ENCODE peak calls at places on chromosome 19, in six cellular contexts. C is brain microvascular endothelial cell; K is heart right ventricle; W is dorsolateral prefrontal cortex; S is OCI-LY7; Z is CD4-positive, alpha-beta T cell. I is an unnamed sample.

GRCh38 chr19:15426485-15427349 is 7.9 kb upstream of the AKAP8L start:
- DNase-seq in C (no peak), K (no peak), W (no peak), S (no peak), Z (no peak), I (no peak)

GRCh38 chr19:6423499-6424189 is 967 bp downstream of the KHSRP start:
- DNase-seq in C (peak; percentile 33), K (no peak), W (no peak), S (peak; percentile 41), Z (no peak), I (no peak)

GRCh38 chr19:48962029-48962848 is 2.9 kb upstream of the FTL start:
- DNase-seq in C (no peak), K (peak; percentile 59), W (no peak), S (peak; percentile 83), Z (peak; percentile 38), I (no peak)

GRCh38 chr19:55376381-55376933 is at the start of gene TMEM190:
- DNase-seq in C (no peak), K (no peak), W (no peak), S (no peak), Z (no peak), I (no peak)

GRCh38 chr19:40348961-40349507 is 539 bp downstream of the PLD3 start:
- DNase-seq in C (peak; percentile 25), K (peak; percentile 18), W (no peak), S (peak; percentile 25), Z (no peak), I (no peak)

GRCh38 chr19:58558066-58558622 is at the start of gene UBE2M:
- DNase-seq in C (no peak), K (peak; percentile 62), W (no peak), S (peak; percentile 57), Z (peak; percentile 55), I (no peak)

GRCh38 chr19:33800012-33800680 is 3.5 kb downstream of the KCTD15 start:
- DNase-seq in C (no peak), K (no peak), W (no peak), S (no peak), Z (no peak), I (no peak)

GRCh38 chr19:3785938-3786824 is at the start of gene MATK:
- DNase-seq in C (no peak), K (no peak), W (no peak), S (no peak), Z (no peak), I (no peak)

GRCh38 chr19:13953021-13953531 is 767 bp downstream of the DCAF15 start:
- DNase-seq in C (no peak), K (peak; percentile 45), W (no peak), S (peak; percentile 23), Z (no peak), I (no peak)

GRCh38 chr19:16581971-16582343 is 9.7 kb upstream of the SLC35E1 start:
- DNase-seq in C (no peak), K (no peak), W (no peak), S (no peak), Z (no peak), I (no peak)

GRCh38 chr19:33622505-33622808 is 704 bp downstream of the CHST8 start:
- DNase-seq in C (no peak), K (no peak), W (no peak), S (no peak), Z (no peak), I (no peak)

GRCh38 chr19:3984584-3984907 is 717 bp downstream of the EEF2 start:
- DNase-seq in C (no peak), K (no peak), W (no peak), S (peak; percentile 33), Z (no peak), I (no peak)

DNA sequence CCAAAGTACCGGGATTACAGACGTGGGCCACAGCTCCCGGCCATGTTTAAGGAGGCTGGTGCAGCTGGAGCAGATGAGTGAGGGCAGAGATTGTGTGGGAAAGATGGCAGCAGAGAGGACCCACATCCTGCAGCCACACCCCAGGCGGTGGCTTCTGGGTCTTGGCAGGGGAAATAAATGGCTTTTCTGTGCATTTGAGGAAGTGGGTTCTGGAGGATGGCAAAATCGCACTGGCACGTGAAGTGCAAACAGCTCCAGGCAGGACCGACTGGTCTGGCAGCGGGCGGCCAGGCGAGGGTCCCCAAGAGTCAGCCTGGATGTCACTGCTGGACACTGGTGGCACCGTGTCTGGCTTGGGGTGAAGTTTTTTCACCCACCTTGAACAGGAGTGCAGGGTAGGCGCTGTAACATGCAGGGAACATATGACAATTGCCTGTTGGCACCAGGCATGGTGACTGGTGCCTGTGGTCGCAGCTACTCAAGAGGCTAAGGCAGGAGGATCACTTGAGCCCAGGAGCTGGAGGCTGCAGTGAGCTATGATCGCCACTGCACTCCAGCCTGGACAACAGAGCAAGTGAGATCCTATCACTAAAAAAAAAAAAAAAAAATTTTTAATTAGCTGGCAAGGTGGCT is 8.4 kb downstream of the B3GNT3 start:
- DNase-seq in C (no peak), K (no peak), W (no peak), S (no peak), Z (peak; percentile 34), I (no peak)
- H3K27ac ChIP-seq in C (no peak overlapping the region), K (no peak overlapping the region), W (no peak overlapping the region), S (no peak overlapping the region), Z (no peak overlapping the region), I (no peak overlapping the region)

GRCh38 chr19:1417145-1417544 is 9.8 kb downstream of the DAZAP1 start:
- DNase-seq in C (peak; percentile 68), K (no peak), W (no peak), S (no peak), Z (no peak), I (no peak)
- H3K27ac ChIP-seq in C (peak overlapping the region; percentile 90), K (peak overlapping the region; percentile 66), W (peak overlapping the region; percentile 91), S (no peak overlapping the region), Z (no peak overlapping the region), I (peak overlapping the region; percentile 68)

GRCh38 chr19:47187797-47188196 is 43.2 kb downstream of the BBC3 start:
- DNase-seq in C (no peak), K (no peak), W (no peak), S (no peak), Z (no peak), I (no peak)
- H3K27ac ChIP-seq in C (no peak overlapping the region), K (no peak overlapping the region), W (no peak overlapping the region), S (no peak overlapping the region), Z (peak overlapping the region; percentile 84), I (no peak overlapping the region)

GRCh38 chr19:5254543-5254942 is 86.1 kb downstream of the PTPRS start:
- DNase-seq in C (no peak), K (no peak), W (no peak), S (no peak), Z (no peak), I (no peak)

GRCh38 chr19:5251096-5252065 is 89.2 kb downstream of the PTPRS start:
- DNase-seq in C (no peak), K (no peak), W (no peak), S (no peak), Z (no peak), I (no peak)

GRCh38 chr19:5255602-5256231 is 84.9 kb downstream of the PTPRS start:
- DNase-seq in C (no peak), K (no peak), W (no peak), S (no peak), Z (no peak), I (no peak)

GRCh38 chr19:5254944-5255343 is 85.7 kb downstream of the PTPRS start:
- DNase-seq in C (no peak), K (no peak), W (no peak), S (no peak), Z (no peak), I (no peak)

DNA sequence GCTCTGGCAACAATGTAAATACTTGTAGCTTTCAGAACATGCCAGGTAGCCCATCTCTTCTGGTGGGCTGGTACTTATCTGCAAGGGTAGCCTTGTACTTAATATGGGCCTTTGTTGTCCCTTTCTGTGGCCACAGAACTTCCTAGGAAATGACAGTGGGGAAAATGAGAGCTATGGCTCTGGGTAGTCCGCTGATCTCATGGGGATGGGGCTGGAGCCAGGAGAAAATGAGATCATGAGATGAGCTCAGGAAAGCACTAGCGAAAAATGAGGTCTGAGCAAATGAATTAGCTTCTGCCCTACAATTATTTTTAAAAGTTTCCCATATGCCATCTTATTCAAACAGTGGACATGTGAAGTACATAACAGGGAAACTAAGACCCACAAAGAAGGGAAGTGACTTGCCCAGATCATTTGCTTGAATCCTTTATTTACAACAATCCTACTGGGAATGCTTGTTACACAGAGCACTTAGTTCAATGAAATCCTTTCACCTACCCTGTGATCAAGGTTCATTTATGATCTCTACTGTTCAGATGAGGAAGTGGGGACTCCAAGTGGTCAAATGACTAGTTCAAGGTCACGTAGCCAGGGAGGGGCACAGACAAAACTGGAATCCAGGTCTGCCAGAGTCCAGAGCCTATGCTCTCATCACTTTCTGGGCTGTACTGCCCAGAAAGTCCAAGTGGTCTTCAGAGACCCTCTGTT is 87.1 kb downstream of the PTPRS start:
- DNase-seq in C (peak; percentile 9), K (no peak), W (no peak), S (no peak), Z (no peak), I (no peak)
- H3K27ac ChIP-seq in C (no peak overlapping the region), K (no peak overlapping the region), W (peak overlapping the region; percentile 26), S (no peak overlapping the region), Z (no peak overlapping the region), I (no peak overlapping the region)

DNA sequence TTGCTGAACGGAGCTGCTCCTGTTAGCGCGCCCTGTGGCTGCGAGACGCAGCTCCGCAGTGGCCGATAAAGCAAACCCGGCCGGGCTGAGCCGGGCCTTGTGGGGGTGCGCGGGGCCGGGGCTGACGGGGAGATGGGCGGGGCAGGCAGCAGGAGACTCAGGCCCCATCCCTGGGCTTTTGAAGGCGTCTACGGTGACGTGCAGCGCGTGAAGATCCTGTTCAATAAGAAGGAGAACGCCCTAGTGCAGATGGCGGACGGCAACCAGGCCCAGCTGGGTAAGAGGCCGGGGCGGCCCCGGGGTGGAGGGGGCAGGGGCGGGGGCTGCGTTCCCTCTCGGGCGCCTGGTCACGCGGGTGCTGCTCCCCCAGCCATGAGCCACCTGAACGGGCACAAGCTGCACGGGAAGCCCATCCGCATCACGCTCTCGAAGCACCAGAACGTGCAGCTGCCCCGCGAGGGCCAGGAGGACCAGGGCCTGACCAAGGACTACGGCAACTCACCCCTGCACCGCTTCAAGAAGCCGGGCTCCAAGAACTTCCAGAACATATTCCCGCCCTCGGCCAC is 11.0 kb downstream of the PTBP1 start:
- DNase-seq in C (no peak), K (no peak), W (no peak), S (no peak), Z (no peak), I (no peak)
- H3K27ac ChIP-seq in C (no peak overlapping the region), K (no peak overlapping the region), W (no peak overlapping the region), S (no peak overlapping the region), Z (no peak overlapping the region), I (no peak overlapping the region)

GRCh38 chr19:11377237-11377636 is 2.8 kb downstream of the SWSAP1 start:
- DNase-seq in C (peak; percentile 82), K (no peak), W (no peak), S (peak; percentile 79), Z (no peak), I (peak; percentile 3)

GRCh38 chr19:11378319-11379189 is 4.1 kb downstream of the SWSAP1 start:
- DNase-seq in C (peak; percentile 73), K (peak; percentile 43), W (peak; percentile 76), S (peak; percentile 48), Z (no peak), I (peak; percentile 17)

GRCh38 chr19:11379857-11380350 is 4.2 kb downstream of the EPOR start:
- DNase-seq in C (no peak), K (no peak), W (no peak), S (no peak), Z (no peak), I (no peak)

GRCh38 chr19:11375143-11375948 is 880 bp downstream of the SWSAP1 start:
- DNase-seq in C (no peak), K (peak; percentile 50), W (peak; percentile 44), S (peak; percentile 92), Z (peak; percentile 72), I (no peak)

GRCh38 chr19:11377756-11378155 is 3.3 kb downstream of the SWSAP1 start:
- DNase-seq in C (no peak), K (no peak), W (no peak), S (no peak), Z (no peak), I (no peak)
- H3K27ac ChIP-seq in C (peak overlapping the region; percentile 13), K (peak overlapping the region; percentile 10), W (peak overlapping the region; percentile 93), S (peak overlapping the region; percentile 80), Z (no peak overlapping the region), I (peak overlapping the region; percentile 33)

GRCh38 chr19:35347171-35347929 is at the start of gene FFAR1:
- DNase-seq in C (no peak), K (no peak), W (peak; percentile 33), S (peak; percentile 89), Z (peak; percentile 21), I (no peak)
- H3K27ac ChIP-seq in C (no peak within 1 kb of the TSS), K (no peak within 1 kb of the TSS), W (no peak within 1 kb of the TSS), S (peak within 1 kb of the TSS; percentile 96), Z (no peak within 1 kb of the TSS), I (peak within 1 kb of the TSS; percentile 52)